ENCODE peak calls at places on chromosomes 7 and 10, in six cellular contexts. G is G401; A is stimulated activated CD8-positive, alpha-beta memory T cell treated with anti-CD3 and anti-CD28 coated beads, Interleukin-15, amount 100 ng/mL, for 24 hours; Q is activated CD4-positive, alpha-beta T cell treated with anti-CD3 and anti-CD28 coated beads for 48 hours; C is brain microvascular endothelial cell; W is caudate nucleus. T is an unnamed sample.
A peak's percentile ranks its signal among the peaks of the same experiment; 100 is the strongest.

GRCh38 chr7:40147371-40148246 is 12.8 kb downstream of the SUGCT start:
- DNase-seq in W (no peak), G (no peak), C (peak; percentile 21), A (no peak), Q (no peak), T (no peak)

GRCh38 chr7:23470290-23471089 is at the start of gene IGF2BP3:
- DNase-seq in Q (peak; percentile 62), W (no peak), C (peak; percentile 95), A (no peak), G (peak; percentile 79), T (no peak)

GRCh38 chr10:4506087-4506486 is 319.9 kb upstream of the AKR1E2 start:
- DNase-seq in G (no peak), A (no peak), C (peak; percentile 11), W (no peak), Q (no peak), T (no peak)

GRCh38 chr10:35854661-35855060 is 212.6 kb upstream of the FZD8 start:
- DNase-seq in C (no peak), A (no peak), Q (no peak), G (no peak), W (no peak), T (no peak)

GRCh38 chr7:88806280-88807037 is 10.9 kb upstream of the TEX47 start:
- DNase-seq in A (no peak), C (no peak), W (no peak), Q (no peak), G (no peak), T (no peak)

GRCh38 chr7:131517218-131517923 is 39.1 kb downstream of the PODXL start:
- DNase-seq in Q (no peak), W (no peak), G (no peak), A (no peak), C (no peak), T (peak; percentile 11)

GRCh38 chr7:29287366-29287765 is 92.8 kb downstream of the CHN2 start:
- DNase-seq in Q (no peak), G (no peak), A (no peak), C (peak; percentile 82), W (no peak), T (no peak)

GRCh38 chr7:67771840-67772605 is 775.4 kb downstream of the TYW1 start:
- DNase-seq in W (no peak), A (no peak), C (no peak), G (no peak), Q (no peak), T (no peak)

GRCh38 chr7:32594965-32595364 is 99.7 kb downstream of the AVL9 start:
- DNase-seq in Q (no peak), A (no peak), W (no peak), C (peak; percentile 6), G (no peak), T (no peak)

T was measured in breast epithelium.